ENCODE peak calls at places on chromosomes 5 and 9, in seven cellular contexts. C is B cell, J is GM12865, G is A549, X is H9, Z is mesothelial cell of epicardium, W is glutamatergic neuron. E is an unnamed sample.

GRCh38 chr9:136093995-136094881 is 851 bp downstream of the NACC2 start:
- DNase-seq in X (no peak), G (peak; percentile 90), Z (peak; percentile 68), C (no peak), W (no peak), J (no peak), E (no peak)

GRCh38 chr9:93650448-93650847 is 74.1 kb downstream of the PHF2 start:
- DNase-seq in W (peak; percentile 9), G (no peak), J (no peak), X (no peak), Z (no peak), C (peak; percentile 26), E (no peak)

GRCh38 chr9:129336601-129337286 is 158.7 kb upstream of the IER5L start:
- DNase-seq in J (peak; percentile 50), X (peak; percentile 62), W (peak; percentile 65), G (no peak), Z (no peak), C (no peak), E (no peak)

GRCh38 chr9:13109781-13110180 is 169.7 kb downstream of the MPDZ start:
- DNase-seq in J (no peak), W (no peak), C (no peak), G (no peak), Z (no peak), X (no peak), E (no peak)

GRCh38 chr5:38483788-38484398 is 72.6 kb downstream of the LIFR start:
- DNase-seq in W (no peak), C (no peak), Z (no peak), G (no peak), X (no peak), J (no peak), E (no peak)

GRCh38 chr9:6551126-6551525 is 94.4 kb downstream of the GLDC start:
- DNase-seq in X (no peak), Z (no peak), W (no peak), C (no peak), G (no peak), J (no peak), E (no peak)

GRCh38 chr5:120874463-120874862 is 410.4 kb downstream of the PRR16 start:
- DNase-seq in J (no peak), C (no peak), G (no peak), X (no peak), W (no peak), Z (no peak), E (no peak)

GRCh38 chr5:140249536-140249935 is 53.4 kb downstream of the PFDN1 start:
- DNase-seq in C (no peak), W (no peak), J (no peak), X (no peak), G (no peak), Z (no peak), E (no peak)

GRCh38 chr9:89433826-89434225 is 64.1 kb downstream of the SEMA4D start:
- DNase-seq in C (no peak), W (no peak), G (no peak), X (no peak), J (no peak), Z (no peak), E (no peak)

DNA sequence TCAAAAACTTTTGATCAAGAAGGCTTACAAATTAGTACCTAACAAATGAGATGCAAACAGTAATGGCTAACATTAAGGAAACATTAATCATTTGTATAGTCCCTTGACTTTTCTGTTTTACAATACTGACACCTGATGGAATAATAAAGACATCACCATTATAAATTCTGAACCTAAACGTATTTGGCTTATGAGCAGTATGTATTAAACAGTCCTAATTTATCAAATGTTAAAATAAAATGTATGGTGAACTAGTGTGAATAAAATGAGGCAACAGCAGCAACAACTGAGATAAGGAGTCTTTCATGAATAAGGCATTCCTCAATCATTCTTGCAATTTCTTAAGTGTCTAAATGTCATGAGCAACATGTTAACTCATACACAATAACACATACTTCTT is 6.0 kb downstream of the PUM3 start:
- DNase-seq in X (no peak), Z (no peak), J (no peak), C (no peak), G (peak; percentile 25), W (no peak), E (no peak)
- TF ChIP-seq CTCF in X (no peak), Z (no peak), J (no peak), C (peak; percentile 17), G (peak; percentile 52), W (no peak), E (no peak)

GRCh38 chr5:31688515-31689092 is 49.7 kb downstream of the PDZD2 start:
- DNase-seq in J (no peak), X (no peak), C (no peak), G (no peak), Z (no peak), W (no peak), E (no peak)

GRCh38 chr5:31678180-31678579 is 39.2 kb downstream of the PDZD2 start:
- DNase-seq in C (no peak), J (no peak), G (no peak), X (no peak), W (peak; percentile 29), Z (no peak), E (no peak)

GRCh38 chr5:31680528-31680927 is 41.6 kb downstream of the PDZD2 start:
- DNase-seq in X (no peak), Z (no peak), C (no peak), G (no peak), J (no peak), W (no peak), E (no peak)

GRCh38 chr5:31682847-31683246 is 43.9 kb downstream of the PDZD2 start:
- DNase-seq in W (no peak), G (no peak), X (no peak), Z (no peak), J (no peak), C (no peak), E (no peak)
- TF ChIP-seq CTCF in W (no peak), G (no peak), X (no peak), Z (no peak), J (no peak), C (no peak), E (no peak)

GRCh38 chr5:158756873-158757272 is 342.8 kb downstream of the EBF1 start:
- DNase-seq in W (peak; percentile 27), C (no peak), Z (no peak), X (peak; percentile 36), J (no peak), G (no peak), E (no peak)
- TF ChIP-seq CTCF in W (peak; percentile 39), C (peak; percentile 24), Z (no peak), X (peak; percentile 64), J (peak; percentile 2), G (no peak), E (no peak)

GRCh38 chr5:27020965-27021364 is 17.4 kb downstream of the CDH9 start:
- DNase-seq in W (no peak), C (no peak), X (no peak), J (no peak), G (no peak), Z (no peak), E (no peak)
- TF ChIP-seq CTCF in W (no peak), C (no peak), X (peak; percentile 50), J (no peak), G (peak; percentile 47), Z (no peak), E (no peak)

GRCh38 chr5:55982957-55983381 is 11.8 kb downstream of the IL6ST start:
- DNase-seq in W (no peak), C (no peak), G (no peak), J (no peak), X (no peak), Z (no peak), E (no peak)
- TF ChIP-seq CTCF in W (no peak), C (no peak), G (peak; percentile 43), J (peak; percentile 3), X (peak; percentile 44), Z (no peak), E (no peak)

GRCh38 chr5:133365326-133365725 is 247.0 kb downstream of the FSTL4 start:
- DNase-seq in Z (no peak), C (peak; percentile 32), W (peak; percentile 77), G (no peak), J (no peak), X (peak; percentile 66), E (no peak)
- TF ChIP-seq CTCF in Z (peak; percentile 47), C (peak; percentile 17), W (peak; percentile 75), G (peak; percentile 23), J (peak; percentile 31), X (peak; percentile 76), E (no peak)

DNA sequence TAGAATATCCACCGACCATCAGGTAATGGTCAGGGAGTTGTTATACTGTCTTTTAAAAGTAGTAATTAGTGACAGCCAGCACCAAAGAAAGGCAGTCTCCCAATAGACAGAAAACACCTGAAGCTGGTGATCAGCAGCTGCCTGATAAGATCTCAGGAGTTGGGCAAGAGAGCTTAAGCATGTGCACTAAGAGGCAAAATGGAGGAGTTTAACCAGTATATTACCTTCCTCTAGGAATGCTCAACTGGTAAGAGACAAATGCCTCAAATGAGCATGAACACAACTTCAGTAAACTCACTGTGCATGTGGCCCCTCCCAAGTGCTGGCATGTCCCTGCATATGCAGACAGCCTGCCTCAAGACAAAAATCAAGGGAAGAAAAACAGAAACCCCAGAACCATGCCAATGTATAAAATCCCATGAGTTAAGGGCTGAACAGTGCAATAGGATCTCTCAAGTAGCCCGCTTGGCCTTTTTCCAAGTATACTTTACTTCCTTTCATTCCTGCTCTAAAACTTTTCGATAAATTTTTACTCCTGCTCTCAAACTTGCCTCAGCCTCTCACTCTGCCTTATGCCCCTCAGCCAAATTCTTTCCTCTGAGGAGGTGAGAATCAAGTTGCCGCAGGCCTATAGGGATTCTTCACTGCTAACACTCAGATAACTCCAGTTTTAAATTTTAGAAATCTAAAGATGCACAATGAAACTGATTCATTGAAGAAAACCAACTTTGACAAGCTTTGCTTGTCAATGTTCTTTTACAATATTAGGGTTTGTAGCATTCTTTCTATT is 724.8 kb upstream of the RIOK2 start:
- DNase-seq in J (no peak), X (no peak), W (no peak), Z (no peak), C (no peak), G (no peak), E (no peak)
- TF ChIP-seq CTCF in J (no peak), X (no peak), W (no peak), Z (no peak), C (no peak), G (no peak), E (no peak)

DNA sequence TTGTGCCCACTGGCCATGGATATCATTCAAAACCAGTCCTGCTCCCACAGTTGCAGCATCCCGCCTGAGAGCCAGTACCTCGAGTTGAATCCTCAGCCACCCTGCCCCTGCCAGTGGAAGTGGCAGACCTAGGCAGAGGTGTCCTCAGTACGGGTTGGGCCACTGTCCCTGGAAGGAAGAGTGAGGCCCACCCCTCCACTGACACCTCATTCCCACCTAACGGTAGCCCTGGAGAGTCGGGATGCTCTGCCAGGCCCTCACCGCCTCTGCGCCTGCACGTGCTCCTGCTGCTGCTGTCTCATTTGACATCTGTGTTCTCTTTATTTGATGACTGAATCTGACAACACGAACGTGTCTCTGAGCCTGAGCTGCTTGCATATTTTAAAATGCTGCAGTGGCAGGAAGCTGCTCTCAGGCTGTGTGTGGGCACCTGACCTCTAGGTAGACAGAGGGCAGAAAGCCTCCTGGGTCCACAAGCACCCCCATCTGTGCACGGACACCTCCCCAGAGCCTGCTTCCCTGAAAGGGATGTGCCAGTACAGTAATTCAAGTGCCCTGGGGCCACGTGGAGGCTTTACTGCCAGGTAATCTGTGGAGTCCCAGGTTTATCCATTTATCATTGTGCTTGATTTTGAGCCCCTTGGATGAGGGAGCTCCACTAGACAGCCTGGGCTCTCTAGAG is 194.7 kb downstream of the CACNA1B start:
- DNase-seq in X (no peak), G (no peak), Z (no peak), C (no peak), W (no peak), J (no peak), E (no peak)
- TF ChIP-seq CTCF in X (no peak), G (no peak), Z (no peak), C (no peak), W (no peak), J (no peak), E (no peak)